ENCODE peak calls at places on chromosomes 6 and 20, in six cellular contexts. One of them, this sample, is unnamed.

GRCh38 chr6:96522469-96523009 is 933 bp downstream of the UFL1 start:
- DNase-seq in choroid plexus epithelial cell: peak; percentile 38
- DNase-seq in BJ: peak; percentile 2
- DNase-seq in esophagus muscularis mucosa: no peak
- DNase-seq in lower lobe of right lung: no peak
- DNase-seq in tibial nerve: no peak
- DNase-seq in this sample: no peak

GRCh38 chr6:37822851-37823682 is 3.5 kb downstream of the ZFAND3 start:
- DNase-seq in choroid plexus epithelial cell: no peak
- DNase-seq in BJ: no peak
- DNase-seq in esophagus muscularis mucosa: no peak
- DNase-seq in lower lobe of right lung: no peak
- DNase-seq in tibial nerve: no peak
- DNase-seq in this sample: no peak

GRCh38 chr6:10421508-10422281 is 6.8 kb upstream of the TFAP2A start:
- DNase-seq in choroid plexus epithelial cell: no peak
- DNase-seq in BJ: no peak
- DNase-seq in esophagus muscularis mucosa: no peak
- DNase-seq in lower lobe of right lung: no peak
- DNase-seq in tibial nerve: no peak
- DNase-seq in this sample: no peak

GRCh38 chr20:48669946-48670630 is 157.7 kb downstream of the PREX1 start:
- DNase-seq in choroid plexus epithelial cell: no peak
- DNase-seq in BJ: no peak
- DNase-seq in esophagus muscularis mucosa: no peak
- DNase-seq in lower lobe of right lung: no peak
- DNase-seq in tibial nerve: no peak
- DNase-seq in this sample: no peak

GRCh38 chr20:51703446-51704287 is 64.5 kb downstream of the ATP9A start:
- DNase-seq in choroid plexus epithelial cell: no peak
- DNase-seq in BJ: no peak
- DNase-seq in esophagus muscularis mucosa: no peak
- DNase-seq in lower lobe of right lung: no peak
- DNase-seq in tibial nerve: no peak
- DNase-seq in this sample: no peak

GRCh38 chr20:50434653-50435396 is 75.4 kb upstream of the PTPN1 start:
- DNase-seq in choroid plexus epithelial cell: peak; percentile 91
- DNase-seq in BJ: peak; percentile 52
- DNase-seq in esophagus muscularis mucosa: no peak
- DNase-seq in lower lobe of right lung: no peak
- DNase-seq in tibial nerve: no peak
- DNase-seq in this sample: no peak

GRCh38 chr6:169323221-169323620 is 69.6 kb upstream of the THBS2 start:
- DNase-seq in choroid plexus epithelial cell: no peak
- DNase-seq in BJ: no peak
- DNase-seq in esophagus muscularis mucosa: peak; percentile 88
- DNase-seq in lower lobe of right lung: no peak
- DNase-seq in tibial nerve: no peak
- DNase-seq in this sample: no peak

GRCh38 chr6:87710090-87710489 is 8.1 kb upstream of the AKIRIN2 start:
- DNase-seq in choroid plexus epithelial cell: no peak
- DNase-seq in BJ: no peak
- DNase-seq in esophagus muscularis mucosa: no peak
- DNase-seq in lower lobe of right lung: no peak
- DNase-seq in tibial nerve: no peak
- DNase-seq in this sample: no peak

GRCh38 chr6:76992553-76992952 is 470.7 kb downstream of the HTR1B start:
- DNase-seq in choroid plexus epithelial cell: no peak
- DNase-seq in BJ: no peak
- DNase-seq in esophagus muscularis mucosa: no peak
- DNase-seq in lower lobe of right lung: no peak
- DNase-seq in tibial nerve: no peak
- DNase-seq in this sample: no peak

GRCh38 chr6:16909599-16910360 is 148.5 kb upstream of the ATXN1 start:
- DNase-seq in choroid plexus epithelial cell: peak; percentile 55
- DNase-seq in BJ: peak; percentile 76
- DNase-seq in esophagus muscularis mucosa: no peak
- DNase-seq in lower lobe of right lung: no peak
- DNase-seq in tibial nerve: no peak
- DNase-seq in this sample: no peak

GRCh38 chr6:28383235-28384142 is 16.1 kb downstream of the ZSCAN12 start:
- DNase-seq in choroid plexus epithelial cell: peak; percentile 97
- DNase-seq in BJ: peak; percentile 34
- DNase-seq in esophagus muscularis mucosa: peak; percentile 96
- DNase-seq in lower lobe of right lung: peak; percentile 92
- DNase-seq in tibial nerve: peak; percentile 65
- DNase-seq in this sample: peak; percentile 84

GRCh38 chr6:5695260-5696245 is 311.2 kb downstream of the NRN1 start:
- DNase-seq in choroid plexus epithelial cell: peak; percentile 47
- DNase-seq in BJ: peak; percentile 89
- DNase-seq in esophagus muscularis mucosa: peak; percentile 42
- DNase-seq in lower lobe of right lung: no peak
- DNase-seq in tibial nerve: no peak
- DNase-seq in this sample: no peak

GRCh38 chr6:87791485-87791884 is 89.5 kb upstream of the AKIRIN2 start:
- DNase-seq in choroid plexus epithelial cell: no peak
- DNase-seq in BJ: no peak
- DNase-seq in esophagus muscularis mucosa: no peak
- DNase-seq in lower lobe of right lung: no peak
- DNase-seq in tibial nerve: no peak
- DNase-seq in this sample: no peak

GRCh38 chr6:9437836-9438235 is 977.0 kb downstream of the TFAP2A start:
- DNase-seq in choroid plexus epithelial cell: peak; percentile 58
- DNase-seq in BJ: no peak
- DNase-seq in esophagus muscularis mucosa: no peak
- DNase-seq in lower lobe of right lung: no peak
- DNase-seq in tibial nerve: no peak
- DNase-seq in this sample: no peak

GRCh38 chr20:16368645-16369292 is 204.5 kb downstream of the KIF16B start:
- DNase-seq in choroid plexus epithelial cell: peak; percentile 80
- DNase-seq in BJ: no peak
- DNase-seq in esophagus muscularis mucosa: peak; percentile 60
- DNase-seq in lower lobe of right lung: no peak
- DNase-seq in tibial nerve: no peak
- DNase-seq in this sample: no peak

GRCh38 chr6:35488517-35488862 is 8.4 kb downstream of the TEAD3 start:
- DNase-seq in choroid plexus epithelial cell: no peak
- DNase-seq in BJ: no peak
- DNase-seq in esophagus muscularis mucosa: no peak
- DNase-seq in lower lobe of right lung: no peak
- DNase-seq in tibial nerve: no peak
- DNase-seq in this sample: no peak

GRCh38 chr6:35490821-35491557 is 5.9 kb downstream of the TEAD3 start:
- DNase-seq in choroid plexus epithelial cell: no peak
- DNase-seq in BJ: no peak
- DNase-seq in esophagus muscularis mucosa: no peak
- DNase-seq in lower lobe of right lung: no peak
- DNase-seq in tibial nerve: no peak
- DNase-seq in this sample: no peak

GRCh38 chr6:35491558-35492541 is 5.0 kb downstream of the TEAD3 start:
- DNase-seq in choroid plexus epithelial cell: no peak
- DNase-seq in BJ: no peak
- DNase-seq in esophagus muscularis mucosa: no peak
- DNase-seq in lower lobe of right lung: no peak
- DNase-seq in tibial nerve: no peak
- DNase-seq in this sample: peak; percentile 18

GRCh38 chr6:35489066-35489465 is 7.8 kb downstream of the TEAD3 start:
- DNase-seq in choroid plexus epithelial cell: no peak
- DNase-seq in BJ: no peak
- DNase-seq in esophagus muscularis mucosa: no peak
- DNase-seq in lower lobe of right lung: no peak
- DNase-seq in tibial nerve: no peak
- DNase-seq in this sample: no peak

GRCh38 chr6:35489995-35490791 is 6.7 kb downstream of the TEAD3 start:
- DNase-seq in choroid plexus epithelial cell: peak; percentile 53
- DNase-seq in BJ: no peak
- DNase-seq in esophagus muscularis mucosa: no peak
- DNase-seq in lower lobe of right lung: peak; percentile 70
- DNase-seq in tibial nerve: peak; percentile 39
- DNase-seq in this sample: peak; percentile 88
- H3K4me3 ChIP-seq in choroid plexus epithelial cell: no peak overlapping the region
- H3K4me3 ChIP-seq in BJ: peak overlapping the region; percentile 5
- H3K4me3 ChIP-seq in esophagus muscularis mucosa: peak overlapping the region; percentile 40
- H3K4me3 ChIP-seq in lower lobe of right lung: peak overlapping the region; percentile 14
- H3K4me3 ChIP-seq in tibial nerve: no peak overlapping the region
- H3K4me3 ChIP-seq in this sample: peak overlapping the region; percentile 54

GRCh38 chr6:66662196-66662595 is 955.2 kb upstream of the EYS start:
- DNase-seq in choroid plexus epithelial cell: peak; percentile 78
- DNase-seq in BJ: no peak
- DNase-seq in esophagus muscularis mucosa: no peak
- DNase-seq in lower lobe of right lung: no peak
- DNase-seq in tibial nerve: no peak
- DNase-seq in this sample: no peak
- TF ChIP-seq CTCF in choroid plexus epithelial cell: peak; percentile 61
- TF ChIP-seq CTCF in BJ: peak; percentile 9
- TF ChIP-seq CTCF in esophagus muscularis mucosa: no peak
- TF ChIP-seq CTCF in lower lobe of right lung: no peak
- TF ChIP-seq CTCF in tibial nerve: peak; percentile 9
- TF ChIP-seq CTCF in this sample: peak; percentile 43

GRCh38 chr6:139334791-139335446 is 39.5 kb downstream of the CITED2 start:
- DNase-seq in choroid plexus epithelial cell: peak; percentile 93
- DNase-seq in BJ: peak; percentile 59
- DNase-seq in esophagus muscularis mucosa: no peak
- DNase-seq in lower lobe of right lung: no peak
- DNase-seq in tibial nerve: no peak
- DNase-seq in this sample: no peak

GRCh38 chr6:139337830-139338229 is 36.6 kb downstream of the CITED2 start:
- DNase-seq in choroid plexus epithelial cell: no peak
- DNase-seq in BJ: no peak
- DNase-seq in esophagus muscularis mucosa: no peak
- DNase-seq in lower lobe of right lung: peak; percentile 51
- DNase-seq in tibial nerve: no peak
- DNase-seq in this sample: no peak

GRCh38 chr6:139336994-139337393 is 37.5 kb downstream of the CITED2 start:
- DNase-seq in choroid plexus epithelial cell: no peak
- DNase-seq in BJ: no peak
- DNase-seq in esophagus muscularis mucosa: no peak
- DNase-seq in lower lobe of right lung: no peak
- DNase-seq in tibial nerve: no peak
- DNase-seq in this sample: no peak

GRCh38 chr6:139335447-139336210 is 38.8 kb downstream of the CITED2 start:
- DNase-seq in choroid plexus epithelial cell: no peak
- DNase-seq in BJ: no peak
- DNase-seq in esophagus muscularis mucosa: no peak
- DNase-seq in lower lobe of right lung: no peak
- DNase-seq in tibial nerve: no peak
- DNase-seq in this sample: no peak

DNA sequence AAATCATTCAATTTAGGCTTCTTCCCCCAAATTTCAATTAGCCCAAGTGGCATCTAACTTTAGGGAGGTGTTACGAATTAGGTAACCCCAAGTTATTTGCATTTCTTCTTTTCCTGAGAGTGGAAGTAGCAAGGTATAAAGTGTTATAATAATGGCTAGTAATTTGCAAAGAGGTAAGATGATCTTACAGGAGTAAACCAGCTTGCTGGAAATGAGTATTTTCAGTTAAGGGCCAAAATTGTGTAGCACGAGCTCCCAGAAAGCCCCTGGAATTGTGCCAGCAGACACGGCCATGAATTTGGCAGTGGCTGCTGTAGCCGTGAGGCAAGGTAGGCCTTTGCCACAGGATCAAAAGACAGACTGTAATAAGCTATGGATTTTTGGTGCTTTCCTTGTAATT is 38.0 kb downstream of the CITED2 start:
- DNase-seq in choroid plexus epithelial cell: peak; percentile 73
- DNase-seq in BJ: no peak
- DNase-seq in esophagus muscularis mucosa: no peak
- DNase-seq in lower lobe of right lung: no peak
- DNase-seq in tibial nerve: no peak
- DNase-seq in this sample: peak; percentile 21
- H3K4me3 ChIP-seq in choroid plexus epithelial cell: no peak overlapping the region
- H3K4me3 ChIP-seq in BJ: no peak overlapping the region
- H3K4me3 ChIP-seq in esophagus muscularis mucosa: no peak overlapping the region
- H3K4me3 ChIP-seq in lower lobe of right lung: no peak overlapping the region
- H3K4me3 ChIP-seq in tibial nerve: no peak overlapping the region
- H3K4me3 ChIP-seq in this sample: no peak overlapping the region

DNA sequence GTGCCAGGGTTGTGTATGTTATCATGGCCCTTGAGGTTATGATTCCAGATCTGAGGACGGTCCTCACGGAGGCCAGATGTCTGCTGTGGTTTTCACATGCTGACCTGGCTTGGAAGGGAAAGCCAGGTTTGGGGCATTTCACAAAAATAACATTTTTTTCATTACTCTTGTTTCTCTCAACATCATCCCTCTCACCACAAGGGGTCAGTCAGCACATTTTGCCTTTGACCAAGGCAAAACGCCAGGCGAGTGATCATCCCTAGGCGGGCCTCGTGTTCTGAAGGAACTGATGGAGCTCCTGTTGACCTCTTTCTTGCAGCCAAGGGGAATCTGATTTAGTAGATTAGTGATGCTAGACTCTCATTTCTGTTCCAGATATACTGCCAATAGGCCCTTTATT is 133.5 kb downstream of the TBC1D7 start:
- DNase-seq in choroid plexus epithelial cell: peak; percentile 87
- DNase-seq in BJ: no peak
- DNase-seq in esophagus muscularis mucosa: no peak
- DNase-seq in lower lobe of right lung: peak; percentile 59
- DNase-seq in tibial nerve: no peak
- DNase-seq in this sample: no peak
- TF ChIP-seq CTCF in choroid plexus epithelial cell: peak; percentile 82
- TF ChIP-seq CTCF in BJ: peak; percentile 71
- TF ChIP-seq CTCF in esophagus muscularis mucosa: peak; percentile 50
- TF ChIP-seq CTCF in lower lobe of right lung: peak; percentile 40
- TF ChIP-seq CTCF in tibial nerve: peak; percentile 49
- TF ChIP-seq CTCF in this sample: peak; percentile 53

GRCh38 chr6:43830775-43831174 is 60.8 kb downstream of the VEGFA start:
- DNase-seq in choroid plexus epithelial cell: no peak
- DNase-seq in BJ: no peak
- DNase-seq in esophagus muscularis mucosa: no peak
- DNase-seq in lower lobe of right lung: no peak
- DNase-seq in tibial nerve: no peak
- DNase-seq in this sample: no peak
- H3K4me3 ChIP-seq in choroid plexus epithelial cell: no peak overlapping the region
- H3K4me3 ChIP-seq in BJ: no peak overlapping the region
- H3K4me3 ChIP-seq in esophagus muscularis mucosa: no peak overlapping the region
- H3K4me3 ChIP-seq in lower lobe of right lung: no peak overlapping the region
- H3K4me3 ChIP-seq in tibial nerve: no peak overlapping the region
- H3K4me3 ChIP-seq in this sample: no peak overlapping the region

GRCh38 chr6:116430860-116431259 is 30.3 kb upstream of the CALHM6 start:
- DNase-seq in choroid plexus epithelial cell: no peak
- DNase-seq in BJ: no peak
- DNase-seq in esophagus muscularis mucosa: no peak
- DNase-seq in lower lobe of right lung: no peak
- DNase-seq in tibial nerve: no peak
- DNase-seq in this sample: no peak
- TF ChIP-seq CTCF in choroid plexus epithelial cell: no peak
- TF ChIP-seq CTCF in BJ: no peak
- TF ChIP-seq CTCF in esophagus muscularis mucosa: no peak
- TF ChIP-seq CTCF in lower lobe of right lung: no peak
- TF ChIP-seq CTCF in tibial nerve: no peak
- TF ChIP-seq CTCF in this sample: no peak

GRCh38 chr6:148760568-148761531 is 14.0 kb downstream of the UST start:
- DNase-seq in choroid plexus epithelial cell: peak; percentile 97
- DNase-seq in BJ: peak; percentile 59
- DNase-seq in esophagus muscularis mucosa: peak; percentile 93
- DNase-seq in lower lobe of right lung: peak; percentile 65
- DNase-seq in tibial nerve: peak; percentile 68
- DNase-seq in this sample: peak; percentile 63
- H3K4me3 ChIP-seq in choroid plexus epithelial cell: peak overlapping the region; percentile 43
- H3K4me3 ChIP-seq in BJ: peak overlapping the region; percentile 13
- H3K4me3 ChIP-seq in esophagus muscularis mucosa: peak overlapping the region; percentile 26
- H3K4me3 ChIP-seq in lower lobe of right lung: peak overlapping the region; percentile 30
- H3K4me3 ChIP-seq in tibial nerve: no peak overlapping the region
- H3K4me3 ChIP-seq in this sample: peak overlapping the region; percentile 47

GRCh38 chr6:74073896-74074295 is 377.9 kb downstream of the CD109 start:
- DNase-seq in choroid plexus epithelial cell: no peak
- DNase-seq in BJ: peak; percentile 44
- DNase-seq in esophagus muscularis mucosa: no peak
- DNase-seq in lower lobe of right lung: no peak
- DNase-seq in tibial nerve: no peak
- DNase-seq in this sample: no peak
- TF ChIP-seq CTCF in choroid plexus epithelial cell: no peak
- TF ChIP-seq CTCF in BJ: no peak
- TF ChIP-seq CTCF in esophagus muscularis mucosa: no peak
- TF ChIP-seq CTCF in lower lobe of right lung: no peak
- TF ChIP-seq CTCF in tibial nerve: no peak
- TF ChIP-seq CTCF in this sample: no peak

This sample was measured in left ventricle myocardium inferior.